ENCODE peak calls at places on chromosomes 16 and 17, in nine cellular contexts. Q, R, O, K, F, V, L, S and G are unnamed samples.

GRCh38 chr17:76546556-76547182 is 6.8 kb downstream of the PRCD start:
- DNase-seq in O (no peak), S (no peak), L (no peak), Q (no peak), F (peak; percentile 86), R (peak; percentile 71), K (no peak), V (peak; percentile 97), G (peak; percentile 94)

GRCh38 chr17:80262291-80262690 is 1.6 kb downstream of the RNF213 start:
- DNase-seq in R (no peak), L (no peak), K (no peak), Q (no peak), V (no peak), O (no peak), S (no peak), F (no peak), G (no peak)

GRCh38 chr16:9072806-9073341 is 18.6 kb upstream of the HAPSTR1 start:
- DNase-seq in V (peak; percentile 94), S (no peak), L (no peak), O (peak; percentile 7), R (peak; percentile 80), Q (no peak), F (peak; percentile 93), K (no peak), G (peak; percentile 78)

GRCh38 chr16:85650864-85651811 is 37.6 kb downstream of the GINS2 start:
- DNase-seq in O (no peak), K (no peak), R (no peak), F (no peak), V (peak; percentile 18), Q (no peak), L (no peak), S (no peak), G (no peak)

GRCh38 chr16:65733706-65734105 is 611.8 kb upstream of the CDH11 start:
- DNase-seq in K (no peak), V (no peak), S (no peak), Q (no peak), L (no peak), R (no peak), O (no peak), F (no peak), G (no peak)

GRCh38 chr16:79972053-79972704 is 371.6 kb upstream of the MAF start:
- DNase-seq in F (no peak), S (no peak), K (no peak), R (no peak), Q (no peak), L (no peak), O (no peak), V (peak; percentile 1), G (no peak)

GRCh38 chr17:45364531-45365390 is 47.9 kb upstream of the MAP3K14 start:
- DNase-seq in S (no peak), F (no peak), R (peak; percentile 49), O (no peak), V (peak; percentile 42), K (no peak), L (peak; percentile 61), Q (no peak), G (no peak)

GRCh38 chr16:12617401-12617819 is 186.3 kb downstream of the CPPED1 start:
- DNase-seq in O (no peak), S (no peak), F (no peak), L (no peak), Q (no peak), V (no peak), K (no peak), R (no peak), G (no peak)

GRCh38 chr17:69477204-69477899 is 62.9 kb downstream of the MAP2K6 start:
- DNase-seq in K (no peak), Q (no peak), O (no peak), R (no peak), F (no peak), S (no peak), L (no peak), V (no peak), G (no peak)

GRCh38 chr17:10117581-10118001 is 80.8 kb downstream of the GAS7 start:
- DNase-seq in L (no peak), O (no peak), R (no peak), K (peak; percentile 27), F (no peak), Q (no peak), V (no peak), S (no peak), G (peak; percentile 11)

GRCh38 chr16:15808071-15808470 is 48.8 kb downstream of the MYH11 start:
- DNase-seq in Q (no peak), S (no peak), K (no peak), L (no peak), F (peak; percentile 3), R (no peak), V (no peak), O (no peak), G (no peak)

GRCh38 chr16:68539704-68540370 is 746 bp downstream of the ZFP90 start:
- DNase-seq in S (no peak), Q (no peak), O (no peak), R (no peak), L (no peak), V (peak; percentile 19), K (peak; percentile 28), F (peak; percentile 5), G (no peak)

GRCh38 chr16:69187891-69188451 is 1.0 kb downstream of the SNTB2 start:
- DNase-seq in V (peak; percentile 39), O (peak; percentile 7), L (no peak), R (peak; percentile 56), K (peak; percentile 64), S (peak; percentile 41), F (peak; percentile 55), Q (peak; percentile 45), G (peak; percentile 41)

GRCh38 chr16:6125483-6126259 is 1028.1 kb upstream of the EEF2KMT start:
- DNase-seq in F (peak; percentile 83), L (no peak), S (no peak), Q (no peak), V (peak; percentile 17), R (no peak), K (no peak), O (no peak), G (no peak)

GRCh38 chr16:24152826-24153225 is 103.3 kb upstream of the CACNG3 start:
- DNase-seq in Q (no peak), S (no peak), V (no peak), F (no peak), R (no peak), L (no peak), K (no peak), O (no peak), G (no peak)

GRCh38 chr16:56681939-56682702 is at the start of gene MT1X:
- DNase-seq in O (peak; percentile 81), K (peak; percentile 87), R (peak; percentile 91), V (peak; percentile 85), L (peak; percentile 97), Q (peak; percentile 93), S (peak; percentile 93), F (peak; percentile 85), G (peak; percentile 97)

GRCh38 chr16:84925092-84925772 is 86.1 kb downstream of the ZDHHC7 start:
- DNase-seq in F (no peak), Q (peak; percentile 78), S (peak; percentile 58), V (no peak), O (peak; percentile 71), L (no peak), R (no peak), K (peak; percentile 46), G (no peak)

GRCh38 chr16:82094942-82095540 is 60.0 kb downstream of the HSD17B2 start:
- DNase-seq in L (no peak), S (no peak), O (no peak), V (no peak), K (no peak), Q (no peak), R (no peak), F (no peak), G (no peak)

GRCh38 chr17:12592941-12593340 is 72.7 kb upstream of the MYOCD start:
- DNase-seq in Q (no peak), K (no peak), S (no peak), O (no peak), F (peak; percentile 24), L (no peak), R (no peak), V (peak; percentile 35), G (no peak)

GRCh38 chr17:69712801-69713311 is 298.4 kb downstream of the MAP2K6 start:
- DNase-seq in Q (no peak), K (no peak), L (no peak), R (no peak), O (no peak), V (no peak), S (no peak), F (no peak), G (no peak)

GRCh38 chr16:86074651-86075487 is 175.9 kb downstream of the IRF8 start:
- DNase-seq in Q (no peak), O (no peak), S (no peak), L (no peak), F (no peak), R (no peak), V (peak; percentile 35), K (no peak), G (no peak)

GRCh38 chr16:79451196-79451816 is 149.2 kb downstream of the MAF start:
- DNase-seq in F (no peak), L (no peak), V (no peak), K (no peak), O (no peak), S (no peak), Q (no peak), R (no peak), G (no peak)

GRCh38 chr17:18185832-18186231 is 2.2 kb downstream of the ALKBH5 start:
- DNase-seq in O (no peak), R (peak; percentile 14), K (no peak), S (no peak), Q (no peak), F (no peak), L (no peak), V (peak; percentile 27), G (no peak)

GRCh38 chr17:42667088-42667951 is 8.2 kb downstream of the TUBG2 start:
- DNase-seq in V (peak; percentile 75), F (peak; percentile 72), L (peak; percentile 84), O (no peak), S (peak; percentile 63), K (no peak), Q (peak; percentile 76), R (peak; percentile 86), G (peak; percentile 93)

GRCh38 chr16:48367443-48368049 is 17.7 kb downstream of the SIAH1 start:
- DNase-seq in S (no peak), V (no peak), Q (no peak), O (no peak), R (no peak), F (no peak), L (no peak), K (no peak), G (no peak)

GRCh38 chr16:70664325-70665112 is 18.2 kb downstream of the IL34 start:
- DNase-seq in K (no peak), L (peak; percentile 64), S (no peak), R (no peak), O (no peak), F (no peak), V (no peak), Q (no peak), G (no peak)

GRCh38 chr17:32331243-32332040 is 10.5 kb downstream of the C17orf75 start:
- DNase-seq in S (no peak), F (no peak), O (no peak), V (peak; percentile 37), L (no peak), K (no peak), Q (no peak), R (no peak), G (no peak)

GRCh38 chr16:68592466-68593337 is 52.4 kb upstream of the CDH3 start:
- DNase-seq in L (no peak), S (no peak), V (peak; percentile 20), O (no peak), Q (no peak), R (no peak), K (no peak), F (no peak), G (no peak)

GRCh38 chr17:46796080-46796479 is 22.4 kb downstream of the WNT3 start:
- DNase-seq in L (no peak), O (no peak), S (no peak), K (no peak), F (no peak), R (no peak), Q (no peak), V (no peak), G (no peak)

GRCh38 chr17:1031711-1032110 is 34.8 kb downstream of the TIMM22 start:
- DNase-seq in V (peak; percentile 45), F (peak; percentile 36), Q (peak; percentile 42), R (peak; percentile 59), L (peak; percentile 78), O (no peak), S (no peak), K (no peak), G (peak; percentile 42)

GRCh38 chr17:37490638-37491614 is 1.2 kb downstream of the DUSP14 start:
- DNase-seq in L (peak; percentile 79), S (no peak), K (no peak), F (peak; percentile 87), Q (peak; percentile 29), R (peak; percentile 81), V (peak; percentile 86), O (no peak), G (peak; percentile 80)